ENCODE peak calls at places on chromosome 2, in eight cellular contexts. K, O, F, C, S, X, J and U are unnamed samples.

GRCh38 chr2:19380532-19380931 is 22.1 kb upstream of the OSR1 start:
- DNase-seq in K (no peak), O (no peak), F (no peak), C (no peak), S (no peak), X (no peak), J (no peak), U (no peak)

GRCh38 chr2:128645631-128646030 is 327.0 kb upstream of the HS6ST1 start:
- DNase-seq in K (no peak), O (peak; percentile 38), F (peak; percentile 22), C (no peak), S (no peak), X (peak; percentile 47), J (no peak), U (no peak)

GRCh38 chr2:120710256-120710655 is 25.4 kb upstream of the GLI2 start:
- DNase-seq in K (peak; percentile 79), O (peak; percentile 61), F (no peak), C (no peak), S (no peak), X (no peak), J (no peak), U (no peak)

GRCh38 chr2:181374741-181375675 is 82.2 kb upstream of the ITGA4 start:
- DNase-seq in K (no peak), O (no peak), F (no peak), C (no peak), S (no peak), X (no peak), J (no peak), U (no peak)

GRCh38 chr2:234690569-234691225 is 193.8 kb upstream of the ARL4C start:
- DNase-seq in K (peak; percentile 58), O (no peak), F (no peak), C (peak; percentile 79), S (no peak), X (no peak), J (no peak), U (no peak)

GRCh38 chr2:4662161-4662779 is 958.9 kb downstream of the DCDC2C start:
- DNase-seq in K (no peak), O (no peak), F (no peak), C (no peak), S (no peak), X (no peak), J (no peak), U (no peak)

GRCh38 chr2:100416939-100417744 is at the start of gene CHST10:
- DNase-seq in K (peak; percentile 28), O (peak; percentile 89), F (no peak), C (peak; percentile 18), S (peak; percentile 56), X (peak; percentile 80), J (peak; percentile 84), U (peak; percentile 71)

GRCh38 chr2:130977461-130978050 is 115.7 kb downstream of the FAM168B start:
- DNase-seq in K (no peak), O (no peak), F (no peak), C (no peak), S (no peak), X (no peak), J (no peak), U (no peak)

GRCh38 chr2:1976112-1976511 is 231.8 kb upstream of the PXDN start:
- DNase-seq in K (no peak), O (no peak), F (no peak), C (no peak), S (no peak), X (no peak), J (no peak), U (no peak)

GRCh38 chr2:217445726-217446125 is 557.1 kb downstream of the TNS1 start:
- DNase-seq in K (no peak), O (no peak), F (no peak), C (no peak), S (no peak), X (no peak), J (no peak), U (no peak)

GRCh38 chr2:127067620-127068350 is 39.2 kb downstream of the BIN1 start:
- DNase-seq in K (peak; percentile 52), O (peak; percentile 90), F (no peak), C (peak; percentile 61), S (peak; percentile 56), X (no peak), J (peak; percentile 88), U (peak; percentile 54)

GRCh38 chr2:206160807-206161179 is 1.1 kb downstream of the EEF1B2 start:
- DNase-seq in K (no peak), O (no peak), F (no peak), C (no peak), S (no peak), X (no peak), J (no peak), U (no peak)

GRCh38 chr2:148020358-148021058 is at the start of gene ORC4:
- DNase-seq in K (peak; percentile 99), O (peak; percentile 99), F (peak; percentile 98), C (peak; percentile 100), S (peak; percentile 99), X (peak; percentile 97), J (peak; percentile 44), U (peak; percentile 68)
- TF ChIP-seq POLR2A in K (peak; percentile 26), O (peak; percentile 12), F (no peak), C (peak; percentile 74), S (peak; percentile 89), X (no peak), J (peak; percentile 86), U (peak; percentile 84)

GRCh38 chr2:240513544-240514287 is 44.1 kb downstream of the ANKMY1 start:
- DNase-seq in K (peak; percentile 88), O (peak; percentile 96), F (peak; percentile 55), C (peak; percentile 65), S (peak; percentile 76), X (peak; percentile 90), J (peak; percentile 93), U (peak; percentile 91)
- TF ChIP-seq POLR2A in K (peak; percentile 32), O (no peak), F (no peak), C (no peak), S (no peak), X (no peak), J (peak; percentile 48), U (no peak)

GRCh38 chr2:152910970-152911369 is 192.6 kb downstream of the ARL6IP6 start:
- DNase-seq in K (no peak), O (no peak), F (no peak), C (no peak), S (no peak), X (no peak), J (no peak), U (no peak)
- TF ChIP-seq POLR2A in K (no peak), O (no peak), F (no peak), C (no peak), S (no peak), X (no peak), J (no peak), U (no peak)

GRCh38 chr2:24191156-24191555 is 16.3 kb downstream of the FAM228A start:
- DNase-seq in K (no peak), O (no peak), F (no peak), C (no peak), S (no peak), X (no peak), J (no peak), U (no peak)
- TF ChIP-seq POLR2A in K (no peak), O (no peak), F (no peak), C (no peak), S (no peak), X (no peak), J (no peak), U (no peak)

GRCh38 chr2:24123212-24124002 is at the start of the genes FAM228B and PFN4:
- DNase-seq in K (peak; percentile 76), O (peak; percentile 96), F (peak; percentile 87), C (peak; percentile 86), S (peak; percentile 88), X (peak; percentile 94), J (peak; percentile 82), U (peak; percentile 89)
- TF ChIP-seq POLR2A in K (peak; percentile 50), O (no peak), F (no peak), C (peak; percentile 69), S (peak; percentile 74), X (no peak), J (peak; percentile 41), U (peak; percentile 60)

GRCh38 chr2:178476477-178476876 is 1.9 kb downstream of the FKBP7 start:
- DNase-seq in K (no peak), O (no peak), F (no peak), C (no peak), S (no peak), X (no peak), J (no peak), U (no peak)
- TF ChIP-seq POLR2A in K (no peak), O (no peak), F (no peak), C (no peak), S (no peak), X (no peak), J (no peak), U (no peak)

DNA sequence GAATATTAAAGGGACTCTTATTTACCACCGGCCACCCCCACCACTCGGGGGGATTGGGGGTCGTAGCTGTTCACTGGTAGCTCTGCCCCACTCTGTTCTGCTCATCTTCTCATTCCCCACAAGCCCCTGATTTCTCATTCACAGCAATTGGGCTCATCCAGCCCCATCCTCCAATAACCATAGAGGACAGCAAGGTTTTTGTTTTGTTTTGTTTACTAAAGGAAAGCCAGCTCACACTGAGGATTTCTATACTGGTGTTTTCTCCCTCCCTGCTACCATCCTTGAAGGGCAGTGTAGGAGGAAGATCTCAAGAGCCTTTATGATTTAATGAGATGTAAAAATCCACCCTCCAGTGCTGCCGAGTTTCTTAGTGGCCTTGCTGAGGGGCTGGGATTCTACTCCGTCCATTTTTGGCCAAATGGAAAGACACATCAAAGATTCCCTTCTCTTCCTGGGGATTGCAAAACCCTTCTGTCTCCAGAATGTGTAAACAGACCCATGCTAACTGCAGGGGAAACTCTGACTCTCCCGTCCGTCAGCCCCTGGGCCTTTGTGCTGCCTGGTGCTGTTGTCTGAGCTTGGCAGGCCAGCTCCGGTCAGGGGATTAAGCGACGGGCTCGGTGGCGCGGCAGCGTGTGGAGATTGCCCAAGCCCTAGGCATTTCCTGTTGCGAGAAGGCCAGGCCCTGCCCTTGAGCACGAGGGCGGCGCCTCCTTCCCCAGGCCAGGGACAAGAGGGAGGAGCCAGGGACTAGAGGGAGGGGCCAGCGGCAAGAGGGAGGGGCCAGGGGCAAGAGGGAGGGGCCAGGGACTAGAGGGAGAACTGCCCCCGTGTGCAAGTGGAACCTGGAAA is 165.0 kb downstream of the ANTXR1 start:
- DNase-seq in K (peak; percentile 92), O (peak; percentile 95), F (no peak), C (peak; percentile 33), S (peak; percentile 68), X (peak; percentile 93), J (no peak), U (peak; percentile 71)
- TF ChIP-seq POLR2A in K (peak; percentile 75), O (no peak), F (no peak), C (no peak), S (peak; percentile 39), X (no peak), J (no peak), U (no peak)